ENCODE peak calls at places on chromosomes 6 and 20, in four cellular contexts. E, Y, F and P are unnamed samples.
A peak's percentile ranks its signal among the peaks of the same experiment; 100 is the strongest.

GRCh38 chr6:10151144-10151915 is 263.5 kb downstream of the TFAP2A start:
- DNase-seq in E (no peak), Y (no peak), F (no peak), P (no peak)

GRCh38 chr6:31907158-31907813 is 5.4 kb upstream of the ZBTB12 start:
- DNase-seq in E (no peak), Y (no peak), F (peak; percentile 86), P (no peak)

GRCh38 chr20:47150403-47151152 is 205.9 kb downstream of the ZMYND8 start:
- DNase-seq in E (peak; percentile 84), Y (peak; percentile 78), F (peak; percentile 86), P (peak; percentile 64)

GRCh38 chr6:12275084-12275483 is 15.1 kb upstream of the EDN1 start:
- DNase-seq in E (no peak), Y (peak; percentile 28), F (no peak), P (no peak)

GRCh38 chr6:153947817-153948447 is 91.1 kb upstream of the OPRM1 start:
- DNase-seq in E (peak; percentile 69), Y (peak; percentile 7), F (peak; percentile 20), P (no peak)

GRCh38 chr6:111210074-111210729 is 122.9 kb downstream of the SLC16A10 start:
- DNase-seq in E (peak; percentile 49), Y (peak; percentile 44), F (peak; percentile 60), P (peak; percentile 73)

GRCh38 chr20:50645253-50646068 is 45.9 kb downstream of the RIPOR3 start:
- DNase-seq in E (peak; percentile 77), Y (no peak), F (peak; percentile 100), P (peak; percentile 55)

GRCh38 chr20:433300-433975 is 25.3 kb downstream of the RBCK1 start:
- DNase-seq in E (no peak), Y (no peak), F (no peak), P (no peak)

GRCh38 chr20:641516-641913 is 11.5 kb downstream of the SRXN1 start:
- DNase-seq in E (no peak), Y (peak; percentile 59), F (peak; percentile 85), P (no peak)

GRCh38 chr6:85580878-85581267 is 12.8 kb downstream of the SNX14 start:
- DNase-seq in E (no peak), Y (peak; percentile 67), F (peak; percentile 54), P (no peak)

GRCh38 chr20:63521602-63522001 is 1.0 kb downstream of the PPDPF start:
- DNase-seq in E (peak; percentile 60), Y (no peak), F (no peak), P (no peak)

GRCh38 chr20:34390769-34391447 is 27.8 kb downstream of the ITCH start:
- DNase-seq in E (no peak), Y (peak; percentile 35), F (peak; percentile 85), P (peak; percentile 79)

GRCh38 chr20:44264287-44264686 is 17.2 kb downstream of the GDAP1L1 start:
- DNase-seq in E (no peak), Y (no peak), F (no peak), P (no peak)

GRCh38 chr6:131036616-131037015 is 26.4 kb downstream of the EPB41L2 start:
- DNase-seq in E (no peak), Y (no peak), F (no peak), P (no peak)

GRCh38 chr6:121539537-121539936 is 104.1 kb downstream of the GJA1 start:
- DNase-seq in E (no peak), Y (no peak), F (no peak), P (no peak)

GRCh38 chr20:47400685-47401084 is 44.2 kb upstream of the ZMYND8 start:
- DNase-seq in E (no peak), Y (peak; percentile 83), F (no peak), P (no peak)

GRCh38 chr6:153767127-153767526 is 271.9 kb upstream of the OPRM1 start:
- DNase-seq in E (no peak), Y (no peak), F (peak; percentile 35), P (no peak)

GRCh38 chr20:45911486-45912343 is at the start of gene PLTP:
- DNase-seq in E (peak; percentile 86), Y (no peak), F (no peak), P (peak; percentile 78)

GRCh38 chr6:123332070-123332469 is 304.7 kb downstream of the TRDN start:
- DNase-seq in E (no peak), Y (no peak), F (no peak), P (no peak)

GRCh38 chr6:38847497-38847896 is 132.4 kb downstream of the DNAH8 start:
- DNase-seq in E (no peak), Y (no peak), F (no peak), P (no peak)

GRCh38 chr6:127117979-127118504 is 429 bp upstream of the RSPO3 start:
- DNase-seq in E (peak; percentile 71), Y (no peak), F (no peak), P (peak; percentile 52)

GRCh38 chr6:105384004-105384403 is 18.9 kb downstream of the PREP start:
- DNase-seq in E (no peak), Y (peak; percentile 53), F (no peak), P (no peak)

GRCh38 chr20:34570859-34571306 is 12.4 kb downstream of the MAP1LC3A start:
- DNase-seq in E (no peak), Y (peak; percentile 51), F (no peak), P (peak; percentile 74)

GRCh38 chr20:20664795-20665194 is 47.6 kb downstream of the RALGAPA2 start:
- DNase-seq in E (no peak), Y (no peak), F (peak; percentile 71), P (peak; percentile 77)

GRCh38 chr20:2864626-2865025 is 8.7 kb upstream of the PTPRA start:
- DNase-seq in E (no peak), Y (no peak), F (no peak), P (no peak)

GRCh38 chr6:107115695-107116327 is 496 bp upstream of the BEND3 start:
- DNase-seq in E (peak; percentile 84), Y (peak; percentile 70), F (peak; percentile 68), P (peak; percentile 54)

GRCh38 chr6:143965503-143966171 is 42.4 kb downstream of the PLAGL1 start:
- DNase-seq in E (no peak), Y (no peak), F (no peak), P (no peak)

GRCh38 chr6:130115036-130115435 is 96.7 kb downstream of the L3MBTL3 start:
- DNase-seq in E (no peak), Y (no peak), F (no peak), P (no peak)

GRCh38 chr6:13635948-13636658 is 21.0 kb downstream of the NOL7 start:
- DNase-seq in E (no peak), Y (no peak), F (peak; percentile 38), P (peak; percentile 41)

DNA sequence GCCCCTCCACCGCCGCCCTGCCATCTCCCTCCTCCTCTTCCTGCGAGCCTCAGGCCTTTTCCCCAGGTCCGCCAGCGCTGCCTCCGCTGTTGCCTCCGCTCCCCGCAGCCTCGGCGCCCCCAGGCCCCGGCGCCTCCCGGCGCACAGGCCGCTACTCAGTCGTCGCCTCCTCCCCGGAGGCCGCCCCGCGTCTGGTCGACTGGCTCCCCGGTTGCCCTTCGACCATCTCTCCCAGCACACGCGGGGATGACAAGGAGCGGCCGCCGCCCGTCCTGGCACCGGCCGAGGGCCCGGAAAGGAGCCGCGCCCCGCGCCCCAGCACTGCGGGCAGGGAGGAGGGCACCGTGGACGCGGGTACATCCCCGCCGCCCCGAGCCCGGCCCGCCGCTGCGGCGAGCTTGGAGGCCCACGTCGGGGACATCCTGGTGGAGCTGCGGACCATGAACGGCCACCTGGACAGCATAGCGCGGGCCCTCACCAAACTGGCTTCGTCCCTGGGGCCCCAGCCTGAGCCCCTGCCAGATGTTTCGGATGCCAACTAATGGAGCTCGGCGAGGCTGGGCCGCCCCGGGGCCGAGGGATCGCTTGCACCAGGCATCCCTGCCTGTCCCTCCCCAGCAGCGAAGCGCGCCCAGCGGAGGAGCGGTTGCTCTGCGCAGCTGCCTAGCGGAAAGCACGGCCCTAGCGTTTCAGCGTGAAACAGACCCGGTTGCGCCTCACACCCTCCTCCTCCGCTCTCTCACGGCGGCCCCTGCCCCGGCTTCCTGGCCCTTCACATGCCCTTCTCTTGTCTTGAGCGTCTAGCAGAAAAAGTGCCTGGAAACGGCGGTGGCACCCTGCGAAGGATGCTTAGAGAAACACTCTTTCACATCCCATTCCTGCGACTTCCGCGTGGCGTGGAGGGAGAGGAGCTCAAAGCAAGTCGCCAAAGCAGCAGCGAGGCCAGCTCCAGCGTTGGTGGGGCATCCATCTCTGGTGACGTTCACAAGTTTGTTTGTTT is 285.7 kb upstream of the SUPT3H start:
- DNase-seq in E (peak; percentile 81), Y (no peak), F (no peak), P (peak; percentile 42)
- TF ChIP-seq EZH2 in E (peak; percentile 76), Y (no peak), F (peak; percentile 22), P (peak; percentile 34)

DNA sequence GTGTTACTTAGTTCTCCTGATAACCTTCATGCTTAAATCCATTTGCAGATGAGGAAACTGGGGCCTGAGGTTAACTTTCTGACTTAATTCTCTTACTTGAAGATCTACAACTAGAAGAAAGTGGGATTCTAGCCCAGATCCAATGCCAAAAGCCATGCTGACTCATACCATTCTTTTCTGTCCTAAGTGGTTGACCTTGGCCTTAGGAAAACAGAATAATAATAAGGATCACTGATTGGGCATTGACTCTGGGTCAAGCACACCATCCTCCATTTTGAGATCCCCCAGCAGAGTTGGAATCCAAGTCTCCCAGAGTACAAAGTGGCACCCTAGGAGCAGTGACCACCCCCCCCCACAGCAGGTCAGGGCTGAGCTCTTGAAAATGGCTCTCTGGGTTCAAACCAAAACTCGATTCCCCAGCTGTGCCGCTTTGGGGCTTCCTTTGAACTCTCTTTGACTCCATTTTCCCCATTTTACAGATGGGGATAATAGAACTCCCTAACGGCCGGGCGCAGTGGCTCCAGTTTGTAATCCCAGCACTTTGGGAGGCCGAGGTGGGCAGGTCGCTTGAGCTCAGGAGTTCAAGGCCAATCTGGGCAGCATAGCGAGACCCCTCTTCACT is 12.8 kb upstream of the ZNF217 start:
- DNase-seq in E (no peak), Y (no peak), F (peak; percentile 50), P (peak; percentile 91)
- TF ChIP-seq JUN in E (no peak), Y (no peak), F (no peak), P (peak; percentile 70)

DNA sequence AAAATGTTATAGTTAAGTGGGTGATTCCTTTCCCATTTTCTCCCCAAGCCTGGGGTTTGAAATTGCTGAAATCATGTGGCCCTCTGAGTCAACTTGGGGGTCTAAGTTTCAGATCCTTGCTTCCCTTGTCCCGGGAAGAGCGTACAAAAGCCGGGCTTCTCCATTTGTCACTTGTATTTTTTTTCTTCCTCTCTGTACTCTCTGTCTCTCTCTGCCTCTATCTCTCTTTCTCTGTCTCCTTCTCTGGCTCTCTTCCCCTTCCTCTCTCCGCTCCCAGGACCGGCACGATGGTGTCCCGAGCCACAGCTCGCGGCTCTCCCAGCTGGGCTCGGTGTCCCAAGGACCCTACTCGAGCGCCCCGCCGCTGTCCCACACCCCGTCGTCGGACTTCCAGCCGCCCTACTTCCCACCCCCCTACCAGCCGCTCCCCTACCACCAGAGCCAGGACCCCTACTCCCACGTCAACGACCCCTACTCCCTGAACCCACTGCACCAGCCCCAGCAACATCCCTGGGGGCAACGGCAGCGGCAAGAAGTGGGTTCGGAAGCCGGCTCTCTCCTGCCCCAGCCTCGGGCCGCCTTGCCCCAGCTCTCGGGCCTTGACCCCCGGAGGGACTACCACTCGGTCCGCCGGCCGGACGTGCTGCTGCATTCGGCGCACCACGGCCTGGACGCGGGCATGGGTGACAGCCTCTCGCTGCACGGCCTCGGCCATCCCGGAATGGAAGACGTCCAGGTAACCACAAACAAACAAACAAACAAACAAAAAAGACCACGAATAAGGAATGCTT is 4.7 kb downstream of the TFAP2B start:
- DNase-seq in E (no peak), Y (no peak), F (no peak), P (no peak)
- TF ChIP-seq EZH2 in E (peak; percentile 96), Y (no peak), F (no peak), P (peak; percentile 61)

DNA sequence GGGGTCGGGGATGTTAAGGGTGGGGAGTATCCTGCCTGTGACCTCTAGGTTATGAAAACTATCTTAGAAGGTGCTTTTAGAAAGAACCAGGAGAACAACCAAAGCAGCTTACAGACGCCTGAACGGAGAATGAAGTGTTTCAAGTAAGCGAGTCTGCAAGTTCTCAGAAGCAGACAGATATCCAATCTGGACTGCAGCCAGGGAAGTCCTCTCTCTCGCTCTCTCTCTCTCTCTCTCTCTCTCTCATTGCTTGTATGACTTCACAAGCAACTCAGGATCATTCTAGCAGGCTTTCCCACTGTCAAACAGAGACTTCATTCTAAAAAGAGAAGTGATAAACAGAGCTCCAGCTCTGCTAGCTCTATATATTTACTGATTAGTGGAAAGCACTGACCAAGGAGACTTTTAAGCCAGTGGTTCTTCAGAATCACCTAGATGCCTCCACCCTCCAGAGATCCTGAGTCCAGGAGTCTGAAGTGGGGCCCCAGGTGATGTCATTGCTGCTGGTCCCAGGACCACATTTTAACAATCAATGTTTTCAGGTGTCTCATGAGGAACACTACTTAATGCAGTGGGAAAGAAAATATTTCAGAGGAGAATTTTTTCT is 6.0 kb downstream of the TCF21 start:
- DNase-seq in E (no peak), Y (no peak), F (no peak), P (no peak)
- TF ChIP-seq JUN in E (no peak), Y (no peak), F (no peak), P (no peak)